ENCODE peak calls at places on chromosomes 7 and 10, in five cellular contexts. B is A549, Z is GM23338, G is GM12878, C is HepG2. M is an unnamed sample.

GRCh38 chr10:100847440-100847839 is 65.3 kb upstream of the SLF2 start:
- DNase-seq in C (no peak), G (no peak), B (peak; percentile 45), Z (no peak), M (no peak)

GRCh38 chr10:129542589-129542988 is 75.5 kb downstream of the MGMT start:
- DNase-seq in Z (no peak), C (no peak), B (no peak), G (no peak), M (no peak)

GRCh38 chr10:131934769-131935168 is 34.0 kb downstream of the PPP2R2D start:
- DNase-seq in Z (no peak), B (no peak), C (no peak), G (no peak), M (no peak)

GRCh38 chr10:110353244-110354119 is 48.8 kb upstream of the SMNDC1 start:
- DNase-seq in B (peak; percentile 80), C (no peak), G (no peak), Z (peak; percentile 58), M (peak; percentile 15)

GRCh38 chr10:48306265-48306869 is at the start of gene MAPK8:
- DNase-seq in C (peak; percentile 83), G (peak; percentile 69), Z (peak; percentile 96), B (peak; percentile 93), M (peak; percentile 100)

GRCh38 chr10:7592627-7593026 is 74.1 kb downstream of the ITIH5 start:
- DNase-seq in C (no peak), G (no peak), B (no peak), Z (no peak), M (no peak)

GRCh38 chr7:120189623-120190022 is 83.4 kb upstream of the KCND2 start:
- DNase-seq in B (no peak), C (no peak), G (no peak), Z (no peak), M (no peak)

GRCh38 chr7:50826371-50827172 is 43.9 kb upstream of the GRB10 start:
- DNase-seq in Z (no peak), C (peak; percentile 78), G (no peak), B (peak; percentile 90), M (no peak)

GRCh38 chr7:11737723-11738122 is 94.3 kb downstream of the THSD7A start:
- DNase-seq in B (no peak), Z (no peak), G (no peak), C (no peak), M (no peak)

GRCh38 chr7:1920266-1920681 is 250.2 kb downstream of the ELFN1 start:
- DNase-seq in C (no peak), Z (no peak), B (no peak), G (no peak), M (no peak)

GRCh38 chr7:88928266-88928665 is 132.7 kb upstream of the TEX47 start:
- DNase-seq in C (no peak), Z (no peak), G (no peak), B (no peak), M (no peak)

GRCh38 chr10:6406220-6407033 is 173.6 kb downstream of the PRKCQ start:
- DNase-seq in Z (peak; percentile 41), G (no peak), B (peak; percentile 53), C (peak; percentile 8), M (peak; percentile 43)

GRCh38 chr7:116780521-116780920 is 81.9 kb upstream of the CAPZA2 start:
- DNase-seq in C (no peak), G (no peak), B (no peak), Z (no peak), M (no peak)

GRCh38 chr10:73641272-73642060 is at the start of gene MYOZ1:
- DNase-seq in Z (peak; percentile 18), B (no peak), C (no peak), G (no peak), M (peak; percentile 7)

GRCh38 chr7:127383123-127383835 is 9.2 kb downstream of the ZNF800 start:
- DNase-seq in C (no peak), B (peak; percentile 45), Z (peak; percentile 19), G (no peak), M (peak; percentile 75)

GRCh38 chr10:131072651-131073468 is 238.7 kb downstream of the TCERG1L start:
- DNase-seq in G (no peak), Z (no peak), C (no peak), B (no peak), M (no peak)

GRCh38 chr10:80357804-80358125 is 1.2 kb downstream of the DYDC2 start:
- DNase-seq in C (no peak), B (no peak), G (no peak), Z (no peak), M (no peak)

GRCh38 chr10:62805139-62806092 is 896 bp downstream of the ADO start:
- DNase-seq in B (peak; percentile 33), Z (peak; percentile 66), G (no peak), C (peak; percentile 43), M (peak; percentile 39)

GRCh38 chr10:8288600-8288999 is 234.1 kb downstream of the GATA3 start:
- DNase-seq in G (no peak), C (no peak), B (no peak), Z (no peak), M (no peak)

GRCh38 chr10:61612009-61612408 is 50.7 kb upstream of the CABCOCO1 start:
- DNase-seq in G (no peak), Z (no peak), C (no peak), B (no peak), M (no peak)

GRCh38 chr7:70215491-70215890 is 617.2 kb downstream of the AUTS2 start:
- DNase-seq in G (no peak), Z (no peak), C (no peak), B (no peak), M (no peak)

GRCh38 chr7:99525713-99526440 is 21.4 kb downstream of the ZKSCAN5 start:
- DNase-seq in Z (peak; percentile 54), B (peak; percentile 38), C (no peak), G (no peak), M (no peak)

GRCh38 chr10:67668448-67668847 is 27.5 kb downstream of the CTNNA3 start:
- DNase-seq in B (peak; percentile 14), Z (no peak), G (no peak), C (peak; percentile 3), M (no peak)

GRCh38 chr7:107209565-107209964 is 40.8 kb downstream of the HBP1 start:
- DNase-seq in G (no peak), B (no peak), C (no peak), Z (no peak), M (no peak)

GRCh38 chr7:44063547-44063893 is 1.8 kb downstream of the PGAM2 start:
- DNase-seq in Z (peak; percentile 53), C (no peak), B (no peak), G (no peak), M (no peak)

GRCh38 chr10:6144609-6145413 is 56.0 kb downstream of the RBM17 start:
- DNase-seq in B (peak; percentile 77), G (no peak), C (peak; percentile 25), Z (peak; percentile 84), M (peak; percentile 93)

GRCh38 chr10:83692196-83692595 is 447.1 kb upstream of the GHITM start:
- DNase-seq in G (no peak), Z (no peak), C (no peak), B (no peak), M (no peak)
- TF ChIP-seq JUNB in G (no peak), Z (no peak), C (no peak), B (no peak), M (no peak)

DNA sequence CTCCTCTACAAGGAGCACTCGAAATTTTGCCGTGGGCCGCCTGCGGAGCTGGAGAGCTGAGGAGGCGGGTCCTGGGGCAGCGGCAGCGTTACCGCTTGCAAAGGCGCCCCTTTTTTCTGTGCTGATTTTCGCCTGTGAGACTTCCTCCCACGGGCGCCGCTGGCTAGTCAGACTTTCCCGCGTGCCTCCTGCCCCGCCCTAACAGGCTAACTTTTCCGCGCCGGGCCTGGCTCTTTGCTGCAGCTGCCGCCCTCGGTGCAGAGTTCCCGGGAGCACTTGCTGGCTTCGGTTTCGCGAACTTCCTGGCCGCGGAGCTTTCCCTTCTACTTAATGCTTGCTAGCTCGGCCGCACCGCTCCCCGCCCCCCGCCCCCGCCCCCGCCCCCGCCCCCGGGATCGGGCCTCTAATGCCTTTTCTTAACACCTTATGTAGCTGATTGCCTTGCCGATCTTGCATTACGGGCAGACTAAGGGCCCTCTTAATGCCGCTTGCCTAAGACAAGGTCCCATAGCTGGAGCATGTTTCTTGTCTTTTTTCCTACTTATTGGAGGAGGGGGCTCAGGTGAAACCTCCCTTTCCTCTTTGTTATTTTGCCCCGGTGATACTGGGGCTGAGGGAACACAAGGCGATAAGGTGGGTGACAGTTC is 37.9 kb upstream of the RASGEF1A start:
- DNase-seq in B (peak; percentile 43), Z (peak; percentile 79), G (no peak), C (no peak), M (peak; percentile 54)
- TF ChIP-seq JUNB in B (no peak), Z (no peak), G (no peak), C (no peak), M (no peak)

GRCh38 chr10:42574336-42574735 is 64.0 kb downstream of the ZNF33B start:
- DNase-seq in G (no peak), C (no peak), Z (no peak), B (no peak), M (no peak)
- TF ChIP-seq JUNB in G (no peak), C (no peak), Z (no peak), B (no peak), M (no peak)

GRCh38 chr7:84780158-84781124 is 406.4 kb downstream of the SEMA3D start:
- DNase-seq in B (no peak), C (no peak), Z (no peak), G (no peak), M (peak; percentile 70)
- TF ChIP-seq JUNB in B (no peak), C (no peak), Z (no peak), G (no peak), M (no peak)

DNA sequence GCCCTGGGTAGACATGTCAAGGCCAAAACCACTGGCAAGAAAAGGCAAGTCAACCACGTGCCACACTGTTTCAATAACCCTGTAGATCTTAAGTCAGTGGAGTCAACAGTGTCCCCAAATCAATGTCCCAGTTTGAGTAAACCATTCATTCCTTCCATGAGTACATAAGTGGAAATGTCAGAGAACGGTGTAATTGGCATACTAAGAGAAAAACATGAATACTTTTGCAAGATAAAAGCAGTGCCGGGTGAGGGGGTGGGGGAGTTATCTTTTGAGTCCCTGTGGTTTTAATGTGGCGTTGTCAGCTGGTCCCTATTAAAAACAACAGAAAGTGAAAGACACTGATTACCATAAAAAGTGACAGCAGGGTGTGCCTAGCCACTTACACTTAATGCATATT is 37.8 kb downstream of the RSU1 start:
- DNase-seq in B (no peak), C (no peak), Z (no peak), G (no peak), M (no peak)
- TF ChIP-seq JUNB in B (no peak), C (no peak), Z (no peak), G (peak; percentile 72), M (no peak)

M was measured in K562.